ENCODE peak calls at places on chromosomes 5 and 9, in five cellular contexts. J, T, B, A and P are unnamed samples.

GRCh38 chr5:107805166-107805565 is 134.4 kb upstream of the EFNA5 start:
- DNase-seq in T (no peak), J (no peak), B (no peak), A (no peak), P (no peak)

GRCh38 chr5:54725391-54726280 is 208.1 kb downstream of the SNX18 start:
- DNase-seq in J (no peak), B (no peak), T (no peak), A (no peak), P (no peak)

GRCh38 chr9:93613174-93613573 is 36.8 kb downstream of the PHF2 start:
- DNase-seq in J (no peak), A (no peak), T (no peak), B (no peak), P (no peak)

GRCh38 chr9:14932246-14932645 is 22.0 kb upstream of the FREM1 start:
- DNase-seq in B (no peak), J (no peak), A (no peak), T (no peak), P (no peak)

GRCh38 chr9:137031904-137032639 is at the start of gene FUT7:
- DNase-seq in T (no peak), B (no peak), J (no peak), A (no peak), P (no peak)

GRCh38 chr5:90959262-90959661 is 400.7 kb downstream of the ADGRV1 start:
- DNase-seq in J (no peak), B (no peak), T (no peak), A (no peak), P (no peak)

GRCh38 chr5:137200906-137201305 is 298.2 kb downstream of the SPOCK1 start:
- DNase-seq in J (no peak), A (no peak), T (no peak), B (no peak), P (no peak)

GRCh38 chr9:125568616-125569015 is 138.4 kb downstream of the MAPKAP1 start:
- DNase-seq in B (no peak), J (no peak), A (no peak), T (no peak), P (no peak)

GRCh38 chr9:129182625-129183494 is 4.8 kb upstream of the IER5L start:
- DNase-seq in T (no peak), J (no peak), A (no peak), B (no peak), P (no peak)

GRCh38 chr5:130720355-130720754 is 444.7 kb downstream of the HINT1 start:
- DNase-seq in B (no peak), J (no peak), A (no peak), T (no peak), P (no peak)